ENCODE peak calls at places on chromosomes 12 and 14, in five cellular contexts. E, D, B, Z and A are unnamed samples. For H3K4me1, the result is how much of the 10 kb centered on the place peaks cover.

GRCh38 chr12:124379938-124380754 is 85.3 kb downstream of the RFLNA start:
- DNase-seq in E (no peak), D (peak), B (no peak), Z (no peak), A (no peak)

GRCh38 chr14:73833530-73834257 is 17.9 kb upstream of the PTGR2 start:
- DNase-seq in E (no peak), D (peak), B (no peak), Z (no peak), A (no peak)

GRCh38 chr12:70283232-70283631 is 40.0 kb downstream of the CNOT2 start:
- DNase-seq in E (no peak), B (no peak), D (no peak), Z (no peak), A (no peak)

GRCh38 chr12:105279460-105280056 is 43.6 kb upstream of the APPL2 start:
- DNase-seq in Z (peak), E (peak), D (no peak), B (peak), A (peak)

GRCh38 chr12:54933381-54933780 is 51.2 kb downstream of the TESPA1 start:
- DNase-seq in E (peak), Z (no peak), B (no peak), D (no peak), A (peak)

GRCh38 chr14:101029668-101030290 is 126.3 kb upstream of the RTL1 start:
- DNase-seq in B (no peak), D (no peak), Z (no peak), E (no peak), A (no peak)

GRCh38 chr12:101923049-101923718 is 45.8 kb downstream of the DRAM1 start:
- DNase-seq in D (no peak), Z (no peak), E (no peak), B (no peak), A (no peak)

GRCh38 chr14:39310071-39310470 is 76.4 kb downstream of the MIA2 start:
- DNase-seq in B (no peak), Z (no peak), D (no peak), E (no peak), A (no peak)

GRCh38 chr12:473198-473597 is 13.5 kb downstream of the B4GALNT3 start:
- DNase-seq in E (no peak), Z (no peak), D (no peak), B (no peak), A (no peak)

GRCh38 chr14:54567634-54568561 is 970 bp downstream of the SAMD4A start:
- DNase-seq in Z (peak), D (peak), B (peak), E (peak), A (peak)

GRCh38 chr12:103470664-103471063 is 25.1 kb downstream of the C12orf42 start:
- DNase-seq in Z (no peak), E (no peak), B (no peak), D (no peak), A (no peak)

GRCh38 chr12:87406926-87407325 is 622.3 kb downstream of the C12orf50 start:
- DNase-seq in B (no peak), D (no peak), Z (no peak), E (no peak), A (no peak)

GRCh38 chr14:32426028-32426427 is 96.9 kb downstream of the AKAP6 start:
- DNase-seq in Z (no peak), D (no peak), B (no peak), E (no peak), A (no peak)

GRCh38 chr14:94728950-94729349 is 41.0 kb downstream of the GSC start:
- DNase-seq in Z (no peak), E (no peak), D (no peak), B (no peak), A (no peak)

GRCh38 chr12:58529114-58529665 is 391.1 kb downstream of the LRIG3 start:
- DNase-seq in B (no peak), E (no peak), D (peak), Z (no peak), A (no peak)

GRCh38 chr12:60191676-60192359 is 596.0 kb downstream of the SLC16A7 start:
- DNase-seq in E (no peak), Z (no peak), D (no peak), B (no peak), A (no peak)

GRCh38 chr12:26185532-26186320 is 9.6 kb upstream of the SSPN start:
- DNase-seq in B (no peak), D (no peak), E (no peak), Z (no peak), A (no peak)

GRCh38 chr14:100063314-100063941 is 1.8 kb upstream of the EVL start:
- DNase-seq in B (no peak), E (peak), Z (no peak), D (no peak), A (peak)

GRCh38 chr12:124496584-124496983 is 70.8 kb downstream of the NCOR2 start:
- DNase-seq in Z (no peak), E (no peak), B (no peak), D (peak), A (no peak)

GRCh38 chr14:52286659-52287649 is 19.5 kb downstream of the PTGDR start:
- DNase-seq in Z (no peak), D (peak), E (peak), B (no peak), A (no peak)

GRCh38 chr12:96487214-96487613 is 2.2 kb upstream of the CFAP54 start:
- DNase-seq in E (no peak), B (no peak), D (peak), Z (no peak), A (no peak)

GRCh38 chr12:109768901-109769670 is 55.5 kb downstream of the FAM222A start:
- DNase-seq in E (no peak), Z (peak), B (no peak), D (no peak), A (no peak)

GRCh38 chr14:85415015-85415712 is 114.8 kb upstream of the FLRT2 start:
- DNase-seq in Z (no peak), D (peak), E (no peak), B (peak), A (peak)

GRCh38 chr14:105338392-105338791 is 23.8 kb downstream of the PACS2 start:
- DNase-seq in Z (no peak), D (no peak), E (no peak), B (no peak), A (no peak)
- H3K4me3 ChIP-seq in Z (no peak), D (no peak), E (no peak), B (no peak), A (no peak)

DNA sequence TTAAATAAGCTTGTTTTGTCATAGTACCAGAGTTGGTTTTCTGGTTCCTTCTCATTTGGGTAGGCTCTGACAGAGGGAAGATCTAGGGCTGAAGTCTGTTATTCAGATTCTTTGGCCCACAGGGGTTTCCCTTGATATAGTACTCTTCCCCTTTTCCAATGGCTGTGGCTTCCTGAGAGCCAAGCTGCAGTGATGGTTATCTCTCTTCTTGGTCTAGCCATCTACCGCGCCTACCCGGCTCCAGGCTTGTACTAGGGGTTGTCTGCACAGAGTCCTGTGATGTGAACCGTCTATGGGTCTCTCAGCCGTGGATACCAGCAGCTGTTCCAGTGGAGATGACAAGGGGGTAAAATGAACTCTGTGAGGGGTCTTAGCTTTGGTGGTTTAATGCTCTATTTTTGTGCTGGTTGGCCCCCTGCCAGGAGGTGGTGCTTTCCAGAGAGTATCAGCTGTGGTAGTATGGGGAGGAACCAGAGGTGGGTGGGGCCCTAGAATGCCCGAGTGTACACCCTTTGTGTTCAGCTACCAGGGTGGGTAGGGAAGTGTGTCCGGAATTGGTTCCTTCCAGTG is 209.7 kb downstream of the GPHN start:
- DNase-seq in D (no peak), E (no peak), Z (peak), B (no peak), A (no peak)
- H3K4me1 ChIP-seq in D (under half), E (under half), Z (under half), B (under half), A (under half)

GRCh38 chr12:24996820-24997219 is 47.9 kb upstream of the BCAT1 start:
- DNase-seq in Z (no peak), B (no peak), E (no peak), D (no peak), A (no peak)

GRCh38 chr12:24993756-24994155 is 44.9 kb upstream of the BCAT1 start:
- DNase-seq in B (no peak), D (no peak), Z (no peak), E (no peak), A (no peak)

GRCh38 chr12:24997496-24997895 is 48.6 kb upstream of the BCAT1 start:
- DNase-seq in B (no peak), E (no peak), Z (no peak), D (no peak), A (no peak)

GRCh38 chr12:24997970-24998582 is 49.2 kb upstream of the BCAT1 start:
- DNase-seq in D (peak), B (no peak), Z (no peak), E (peak), A (no peak)

GRCh38 chr12:24996102-24996797 is 47.3 kb upstream of the BCAT1 start:
- DNase-seq in E (no peak), D (no peak), Z (no peak), B (no peak), A (no peak)
- H3K4me3 ChIP-seq in E (no peak), D (no peak), Z (no peak), B (no peak), A (no peak)

DNA sequence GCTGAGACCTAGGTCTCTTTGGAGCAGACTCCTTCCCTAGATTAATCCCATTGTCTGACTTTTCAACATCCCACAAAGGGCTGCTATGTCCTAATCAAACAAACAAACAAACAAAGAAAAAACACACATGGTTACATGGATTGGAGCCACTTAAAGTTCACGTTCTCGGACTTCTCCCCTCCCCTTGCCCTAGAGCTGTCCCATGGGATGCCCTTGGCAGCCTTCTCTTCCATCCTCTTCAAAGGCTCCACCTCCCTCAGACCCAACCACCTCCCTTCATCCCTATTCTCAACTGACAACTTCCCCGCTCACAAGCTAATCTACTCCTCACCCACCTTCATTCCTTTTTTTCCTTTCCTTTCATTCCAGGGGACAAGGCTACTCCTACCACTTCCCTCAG is 40.5 kb downstream of the GPR135 start:
- DNase-seq in B (no peak), E (no peak), Z (no peak), D (no peak), A (no peak)
- H3K4me1 ChIP-seq in B (under half), E (under half), Z (under half), D (under half), A (under half)

GRCh38 chr14:36524220-36524837 is 4.3 kb upstream of the NKX2-1 start:
- DNase-seq in B (no peak), E (no peak), D (no peak), Z (no peak), A (no peak)

GRCh38 chr14:36525746-36526099 is 5.7 kb upstream of the NKX2-1 start:
- DNase-seq in Z (no peak), E (no peak), B (no peak), D (no peak), A (no peak)

GRCh38 chr14:36522972-36523685 is 3.1 kb upstream of the NKX2-1 start:
- DNase-seq in D (no peak), E (no peak), B (no peak), Z (no peak), A (no peak)

GRCh38 chr14:36522347-36522971 is 2.4 kb upstream of the NKX2-1 start:
- DNase-seq in Z (no peak), D (no peak), E (no peak), B (no peak), A (no peak)

DNA sequence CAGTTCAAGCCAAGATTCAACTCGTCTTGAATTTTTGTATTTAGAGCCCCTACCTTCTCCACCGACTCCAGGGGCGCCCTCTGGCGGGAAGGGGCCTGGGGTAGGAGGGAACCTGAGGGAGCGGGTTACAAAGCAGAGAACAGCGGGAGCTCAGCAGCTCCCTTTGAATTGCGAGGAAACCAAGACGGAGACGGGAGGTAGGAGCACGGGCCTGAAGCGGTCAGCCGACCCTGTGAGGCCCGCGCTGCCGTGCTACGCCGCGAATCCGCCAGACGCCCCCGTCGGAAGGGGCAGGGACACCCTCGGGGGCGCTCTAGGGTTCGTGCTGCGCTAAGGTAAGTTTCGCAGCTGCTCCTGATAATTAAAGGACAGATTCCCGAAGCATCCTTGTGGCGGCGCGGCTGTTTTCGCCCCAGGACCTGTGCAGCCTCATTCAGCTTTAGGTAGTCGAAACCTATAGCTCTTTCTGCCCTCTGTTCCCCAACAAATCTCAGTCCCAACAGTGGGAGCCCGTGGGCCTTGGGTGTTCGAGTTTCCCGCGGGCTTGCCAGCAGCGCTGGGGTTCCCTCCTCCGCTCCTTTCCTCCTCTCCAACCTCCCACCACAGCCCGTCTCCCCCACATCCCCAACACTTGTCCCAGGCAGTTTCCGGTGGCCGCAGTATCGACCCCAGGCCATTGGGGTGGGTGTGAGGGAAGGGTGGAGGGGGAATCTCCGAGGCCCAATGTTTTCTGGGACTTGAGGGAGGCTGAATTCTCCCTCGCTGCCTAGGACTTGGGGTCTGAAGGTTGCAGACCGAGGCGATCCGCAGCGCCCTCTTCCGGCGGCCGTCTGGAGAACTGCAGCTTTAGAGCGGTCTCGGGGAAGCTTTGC is 5.1 kb upstream of the NKX2-1 start:
- DNase-seq in B (peak), E (peak), Z (peak), D (no peak), A (no peak)
- H3K4me3 ChIP-seq in B (no peak), E (no peak), Z (no peak), D (no peak), A (no peak)